ENCODE peak calls at places on chromosomes 5 and 9, in ten cellular contexts. W is prostate gland, G is hepatocyte, A is astrocyte, E is WERI-Rb-1, J is heart right ventricle, S is cardiac muscle cell, V is body of pancreas, I is psoas muscle, F is lower lobe of right lung. B is an unnamed sample.

GRCh38 chr9:98038958-98039357 is 17.6 kb upstream of the NANS start:
- DNase-seq in J (no peak), V (no peak), F (no peak), E (no peak), S (no peak), W (no peak), G (no peak), I (no peak), A (no peak), B (no peak)

GRCh38 chr9:7097785-7098420 is 340.1 kb downstream of the KDM4C start:
- DNase-seq in F (no peak), G (no peak), A (peak; percentile 22), S (no peak), W (no peak), E (no peak), V (no peak), I (no peak), J (no peak), B (no peak)

GRCh38 chr5:115549154-115549553 is 4.6 kb upstream of the FEM1C start:
- DNase-seq in A (no peak), W (no peak), F (no peak), J (no peak), S (no peak), I (no peak), G (peak; percentile 14), V (no peak), E (peak; percentile 16), B (no peak)

GRCh38 chr9:2494571-2494970 is 127.0 kb upstream of the VLDLR start:
- DNase-seq in E (no peak), V (no peak), A (peak; percentile 84), G (peak; percentile 25), S (peak; percentile 62), J (no peak), I (no peak), F (no peak), W (no peak), B (no peak)

GRCh38 chr5:145830594-145830993 is 4.5 kb downstream of the PRELID2 start:
- DNase-seq in J (no peak), S (no peak), A (peak; percentile 45), W (no peak), V (no peak), F (no peak), E (no peak), G (no peak), I (no peak), B (no peak)

GRCh38 chr5:132422720-132423442 is 53.4 kb downstream of the SLC22A5 start:
- DNase-seq in G (peak; percentile 86), E (peak; percentile 62), J (peak; percentile 78), I (no peak), W (no peak), S (peak; percentile 55), A (no peak), V (peak; percentile 82), F (peak; percentile 78), B (no peak)

GRCh38 chr9:128921881-128922763 is 1.3 kb downstream of the PHYHD1 start:
- DNase-seq in W (peak; percentile 42), A (no peak), F (peak; percentile 73), S (peak; percentile 83), J (peak; percentile 64), I (peak; percentile 56), E (peak; percentile 99), V (peak; percentile 67), G (peak; percentile 80), B (no peak)

GRCh38 chr9:129209580-129209979 is 31.5 kb upstream of the IER5L start:
- DNase-seq in W (no peak), I (no peak), E (no peak), A (no peak), S (no peak), J (no peak), G (no peak), F (no peak), V (no peak), B (no peak)

GRCh38 chr9:70641031-70641430 is 226.6 kb upstream of the KLF9 start:
- DNase-seq in I (no peak), G (no peak), E (no peak), W (no peak), V (no peak), F (no peak), S (no peak), J (no peak), A (no peak), B (no peak)

GRCh38 chr9:70641631-70642030 is 227.2 kb upstream of the KLF9 start:
- DNase-seq in A (no peak), W (no peak), V (peak; percentile 18), E (no peak), G (no peak), I (no peak), J (no peak), F (no peak), S (no peak), B (no peak)

GRCh38 chr9:70642421-70642820 is 228.0 kb upstream of the KLF9 start:
- DNase-seq in E (no peak), V (no peak), F (no peak), A (no peak), I (no peak), S (no peak), J (no peak), G (no peak), W (no peak), B (no peak)

GRCh38 chr9:70635790-70636189 is 221.3 kb upstream of the KLF9 start:
- DNase-seq in J (no peak), I (no peak), S (no peak), E (no peak), G (no peak), V (no peak), W (no peak), F (no peak), A (no peak), B (no peak)

DNA sequence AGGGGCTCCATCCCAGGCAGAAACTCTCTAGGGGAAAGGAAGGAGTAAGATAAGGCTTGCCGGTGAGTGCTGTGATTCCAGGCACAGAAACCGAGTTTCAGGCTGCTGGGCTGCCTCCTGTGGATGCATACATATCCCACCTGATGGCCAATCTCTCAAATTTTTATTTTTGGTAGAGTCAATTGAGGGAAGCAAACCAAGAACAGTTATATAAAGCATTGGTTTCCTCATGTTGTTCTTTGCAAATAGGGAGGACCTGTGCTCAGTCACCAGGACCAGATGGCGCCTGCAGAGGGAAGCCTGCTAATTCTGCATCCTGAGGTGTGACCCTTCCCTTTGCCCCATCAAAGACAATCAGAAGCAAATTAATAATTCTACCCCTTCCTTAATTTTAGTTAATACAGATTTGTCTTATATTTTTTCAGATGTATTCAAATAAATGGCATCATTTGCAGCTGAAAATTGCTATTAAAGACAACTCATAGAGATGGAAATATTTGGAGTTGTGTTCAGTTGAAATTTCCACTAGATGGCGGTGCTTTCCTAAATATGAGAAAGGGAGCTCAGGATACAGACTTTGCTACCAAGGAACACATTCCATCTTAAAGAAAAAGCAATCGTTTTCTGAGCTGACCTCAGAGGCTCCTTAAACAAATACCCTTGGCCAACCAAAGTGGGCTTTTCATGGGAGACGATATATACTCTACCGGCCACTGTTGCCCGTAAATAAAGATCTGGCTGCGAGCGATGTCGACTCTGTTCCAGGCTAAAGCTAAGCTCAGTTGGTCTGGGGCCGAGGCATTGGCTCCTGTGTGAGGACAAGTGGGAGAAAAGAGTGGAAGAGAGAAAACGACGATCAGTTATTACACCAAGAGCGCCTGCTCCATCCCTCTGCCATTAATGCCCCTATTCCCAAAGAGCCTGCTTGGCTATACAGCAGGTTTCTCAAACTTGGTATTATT is 225.7 kb upstream of the KLF9 start:
- DNase-seq in V (peak; percentile 27), J (no peak), F (no peak), S (peak; percentile 60), W (peak; percentile 30), G (peak; percentile 73), I (no peak), A (peak; percentile 26), E (no peak), B (no peak)
- TF ChIP-seq CTCF in V (peak; percentile 70), J (peak; percentile 71), F (peak; percentile 54), S (peak; percentile 60), W (peak; percentile 61), G (peak; percentile 85), I (peak; percentile 68), A (peak; percentile 65), E (peak; percentile 31), B (peak; percentile 81)

GRCh38 chr5:147507480-147508126 is 2.3 kb downstream of the DPYSL3 start:
- DNase-seq in J (no peak), W (no peak), A (peak; percentile 78), I (no peak), E (no peak), V (peak; percentile 3), G (no peak), S (no peak), F (no peak), B (no peak)
- H3K27ac ChIP-seq in J (peak overlapping the region; percentile 81), W (peak overlapping the region; percentile 87), A (peak overlapping the region; percentile 69), I (peak overlapping the region; percentile 19), E (peak overlapping the region; percentile 94), V (no peak overlapping the region), G (peak overlapping the region; percentile 35), S (no peak overlapping the region), F (peak overlapping the region; percentile 80), B (no peak overlapping the region)

DNA sequence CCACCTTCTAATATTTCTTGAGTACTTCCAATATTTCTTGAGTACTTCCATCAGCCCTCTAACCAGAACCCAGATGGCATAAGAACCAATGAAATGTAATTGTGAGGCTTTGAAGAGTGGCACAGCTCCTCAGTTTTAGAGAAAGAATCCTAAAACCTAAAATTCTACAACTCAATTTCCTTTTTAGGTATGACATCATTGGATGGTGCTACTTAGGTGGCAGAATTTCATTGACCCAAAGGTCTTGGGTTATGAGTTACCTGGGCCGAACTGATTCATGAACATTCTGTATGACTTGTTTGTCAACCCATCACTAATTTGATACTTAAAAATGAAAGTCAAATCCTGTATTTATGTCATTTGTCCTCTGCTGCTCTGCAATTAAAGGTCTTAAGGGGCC is 13.1 kb downstream of the HMGCS1 start:
- DNase-seq in I (no peak), S (no peak), E (no peak), A (no peak), W (no peak), V (no peak), J (no peak), F (no peak), G (no peak), B (no peak)
- H3K36me3 ChIP-seq in I (no peaks in the 10 kb centered on the region), S (peaks cover 37% of the 10 kb centered on the region), E (peaks cover 42% of the 10 kb centered on the region), A (peaks cover 42% of the 10 kb centered on the region), W (peaks cover 3% of the 10 kb centered on the region), V (peaks cover 18% of the 10 kb centered on the region), J (peaks cover 24% of the 10 kb centered on the region), F (peaks cover 41% of the 10 kb centered on the region), G (peaks cover 7% of the 10 kb centered on the region), B (peaks cover 100% of the 10 kb centered on the region)

GRCh38 chr9:134361426-134361825 is 35.2 kb downstream of the RXRA start:
- DNase-seq in F (no peak), J (no peak), E (no peak), V (no peak), S (no peak), G (no peak), W (no peak), I (no peak), A (no peak), B (no peak)

GRCh38 chr9:134358968-134359319 is 32.7 kb downstream of the RXRA start:
- DNase-seq in A (no peak), V (no peak), S (no peak), G (no peak), W (no peak), F (no peak), J (no peak), I (no peak), E (no peak), B (no peak)

GRCh38 chr9:134359493-134360179 is 33.4 kb downstream of the RXRA start:
- DNase-seq in V (no peak), W (no peak), F (no peak), S (no peak), E (no peak), G (no peak), A (no peak), J (no peak), I (no peak), B (no peak)

GRCh38 chr9:134360897-134361296 is 34.6 kb downstream of the RXRA start:
- DNase-seq in S (no peak), W (peak; percentile 91), I (no peak), E (no peak), J (peak; percentile 63), V (peak; percentile 76), A (peak; percentile 32), G (no peak), F (no peak), B (no peak)

DNA sequence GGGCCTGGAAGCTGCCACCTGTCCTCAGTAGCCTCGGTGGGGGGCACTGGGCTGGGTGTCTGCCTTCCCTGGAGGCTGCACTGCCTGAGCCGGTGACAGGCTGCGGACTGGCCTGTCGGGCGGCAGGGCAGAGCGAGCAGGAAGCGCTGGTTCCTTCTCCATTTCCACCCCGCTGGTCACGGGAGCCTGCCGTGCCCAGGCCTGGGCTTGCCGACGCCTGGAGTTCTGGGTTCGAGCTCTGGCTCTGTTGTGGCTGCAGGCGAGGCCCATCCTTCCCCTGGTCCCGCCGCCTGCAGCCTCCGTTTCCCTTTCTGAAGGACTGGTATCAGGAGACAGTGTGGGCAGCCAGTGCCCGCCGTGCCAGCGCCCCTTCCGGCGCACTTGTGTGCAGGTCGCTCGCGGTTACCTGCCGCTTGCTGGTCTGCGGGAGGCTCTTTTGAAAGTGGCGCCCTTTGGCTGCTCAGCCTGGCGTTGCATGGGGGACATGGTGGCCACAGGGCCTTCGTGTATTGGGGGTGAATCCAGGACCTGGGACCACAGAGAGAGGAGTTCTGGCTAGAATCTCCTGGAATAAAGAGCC is 34.0 kb downstream of the RXRA start:
- DNase-seq in G (no peak), J (no peak), F (peak; percentile 71), W (no peak), A (no peak), I (no peak), S (no peak), V (no peak), E (no peak), B (no peak)
- TF ChIP-seq CTCF in G (no peak), J (no peak), F (no peak), W (no peak), A (no peak), I (no peak), S (no peak), V (no peak), E (no peak), B (no peak)

B was measured in RWPE2.